ENCODE peak calls at places on chromosomes 7 and 10, in six cellular contexts. A is posterior vena cava; W is activated T-cell treated with anti-CD3 and anti-CD28 coated beads, Interleukin-2, amount 50 U/mL, for 72 hours; L is HEK293T; G is NCI-H1694 treated with DMSO at 0.1 percent for 48 hours; V is mucosa of descending colon. K is an unnamed sample.

GRCh38 chr10:78377362-78377761 is 343.7 kb downstream of the RPS24 start:
- DNase-seq in A (no peak), W (no peak), L (no peak), G (no peak), V (no peak), K (no peak)

GRCh38 chr10:49230004-49230403 is 41.8 kb upstream of the TMEM273 start:
- DNase-seq in A (no peak), W (no peak), L (no peak), G (no peak), V (no peak), K (no peak)

GRCh38 chr7:159140170-159140910 is 4.3 kb downstream of the VIPR2 start:
- DNase-seq in A (no peak), W (no peak), L (no peak), G (no peak), V (no peak), K (no peak)

GRCh38 chr7:22954251-22954650 is 59.7 kb downstream of the HYCC1 start:
- DNase-seq in A (no peak), W (no peak), L (no peak), G (no peak), V (no peak), K (no peak)

GRCh38 chr7:115099906-115100305 is 178.0 kb downstream of the MDFIC start:
- DNase-seq in A (no peak), W (no peak), L (no peak), G (no peak), V (no peak), K (no peak)

GRCh38 chr7:117323877-117324699 is 1.2 kb upstream of the WNT2 start:
- DNase-seq in A (peak), W (no peak), L (no peak), G (peak), V (peak), K (no peak)

GRCh38 chr10:58775960-58776574 is 263.4 kb downstream of the BICC1 start:
- DNase-seq in A (no peak), W (no peak), L (no peak), G (no peak), V (no peak), K (no peak)

GRCh38 chr7:47148541-47149207 is 433.2 kb downstream of the TNS3 start:
- DNase-seq in A (no peak), W (no peak), L (no peak), G (no peak), V (no peak), K (no peak)

GRCh38 chr10:119306514-119306951 is 99.2 kb downstream of the GRK5 start:
- DNase-seq in A (no peak), W (peak), L (no peak), G (no peak), V (peak), K (peak)

GRCh38 chr7:106057962-106058901 is 53.9 kb downstream of the SYPL1 start:
- DNase-seq in A (no peak), W (no peak), L (no peak), G (peak), V (peak), K (peak)

GRCh38 chr7:39056153-39056552 is 78.4 kb downstream of the POU6F2 start:
- DNase-seq in A (no peak), W (no peak), L (no peak), G (no peak), V (no peak), K (no peak)

GRCh38 chr7:133053321-133053891 is 28.5 kb downstream of the CHCHD3 start:
- DNase-seq in A (no peak), W (peak), L (no peak), G (no peak), V (no peak), K (peak)

GRCh38 chr10:116742367-116743265 is at the start of gene HSPA12A:
- DNase-seq in A (peak), W (peak), L (peak), G (no peak), V (peak), K (peak)

GRCh38 chr10:42932735-42933453 is 144.0 kb upstream of the RET start:
- DNase-seq in A (peak), W (peak), L (no peak), G (no peak), V (no peak), K (no peak)

GRCh38 chr7:114819629-114820362 is 102.1 kb upstream of the MDFIC start:
- DNase-seq in A (no peak), W (no peak), L (no peak), G (no peak), V (no peak), K (no peak)

GRCh38 chr7:35004531-35005096 is 32.7 kb downstream of the DPY19L1 start:
- DNase-seq in A (no peak), W (no peak), L (no peak), G (no peak), V (no peak), K (no peak)

GRCh38 chr10:98030093-98030821 is at the start of gene CRTAC1:
- DNase-seq in A (no peak), W (peak), L (peak), G (peak), V (no peak), K (peak)

GRCh38 chr10:125160856-125161569 is 650 bp upstream of the CTBP2 start:
- DNase-seq in A (peak), W (no peak), L (peak), G (peak), V (peak), K (peak)

GRCh38 chr10:128877141-128877540 is 589.9 kb upstream of the MGMT start:
- DNase-seq in A (no peak), W (no peak), L (no peak), G (no peak), V (no peak), K (no peak)

GRCh38 chr7:46940178-46940577 is 641.7 kb downstream of the TNS3 start:
- DNase-seq in A (no peak), W (no peak), L (no peak), G (no peak), V (no peak), K (no peak)

GRCh38 chr7:79980376-79980775 is 154.3 kb upstream of the GNAI1 start:
- DNase-seq in A (no peak), W (no peak), L (no peak), G (no peak), V (no peak), K (no peak)

GRCh38 chr7:137501561-137501960 is 158.0 kb upstream of the PTN start:
- DNase-seq in A (peak), W (no peak), L (no peak), G (no peak), V (no peak), K (no peak)

GRCh38 chr10:73827346-73828089 is 16.1 kb upstream of the NDST2 start:
- DNase-seq in A (no peak), W (no peak), L (no peak), G (no peak), V (no peak), K (no peak)

GRCh38 chr10:90591629-90592028 is 266.2 kb downstream of the HTR7 start:
- DNase-seq in A (no peak), W (no peak), L (peak), G (no peak), V (no peak), K (no peak)

GRCh38 chr10:70889291-70889690 is 926 bp upstream of the PCBD1 start:
- DNase-seq in A (no peak), W (no peak), L (no peak), G (no peak), V (no peak), K (no peak)

GRCh38 chr10:42755028-42755451 is 27.6 kb upstream of the BMS1 start:
- DNase-seq in A (no peak), W (peak), L (no peak), G (no peak), V (no peak), K (peak)

GRCh38 chr7:101549734-101550133 is 79.4 kb downstream of the MYL10 start:
- DNase-seq in A (peak), W (no peak), L (no peak), G (no peak), V (no peak), K (no peak)

GRCh38 chr10:18665815-18666558 is 6.8 kb downstream of the ARL5B start:
- DNase-seq in A (no peak), W (no peak), L (no peak), G (no peak), V (no peak), K (no peak)

GRCh38 chr10:94481410-94481809 is 64.2 kb upstream of the HELLS start:
- DNase-seq in A (no peak), W (no peak), L (no peak), G (no peak), V (no peak), K (no peak)

GRCh38 chr10:52864459-52865106 is 92.0 kb upstream of the MBL2 start:
- DNase-seq in A (peak), W (no peak), L (no peak), G (no peak), V (no peak), K (no peak)

GRCh38 chr7:149071641-149072437 is 18.7 kb downstream of the ZNF786 start:
- DNase-seq in A (peak), W (peak), L (no peak), G (no peak), V (peak), K (peak)

K was measured in GM20000.